ENCODE peak calls at places on chromosomes 16 and 17, in ten cellular contexts. I, S, N, T, O, B, K, D, R and V are unnamed samples.

GRCh38 chr17:50452627-50453300 is 15.9 kb downstream of the CHAD start:
- DNase-seq in I (no peak), S (peak), N (peak), T (no peak), O (peak), B (no peak), K (no peak), D (no peak), R (peak), V (no peak)

GRCh38 chr17:79951361-79952264 is 84.1 kb downstream of the TBC1D16 start:
- DNase-seq in I (peak), S (no peak), N (peak), T (no peak), O (peak), B (no peak), K (peak), D (no peak), R (no peak), V (peak)

GRCh38 chr17:41507315-41507880 is 2.0 kb upstream of the KRT13 start:
- DNase-seq in I (no peak), S (no peak), N (no peak), T (no peak), O (no peak), B (no peak), K (no peak), D (no peak), R (peak), V (no peak)

GRCh38 chr17:74773871-74774286 is 2.3 kb downstream of the NAT9 start:
- DNase-seq in I (no peak), S (no peak), N (peak), T (no peak), O (peak), B (no peak), K (no peak), D (no peak), R (no peak), V (no peak)

GRCh38 chr16:56606688-56607618 is 1.4 kb upstream of the MT2A start:
- DNase-seq in I (peak), S (no peak), N (peak), T (peak), O (peak), B (peak), K (peak), D (no peak), R (peak), V (peak)

GRCh38 chr17:20063665-20064648 is 54.8 kb downstream of the SPECC1 start:
- DNase-seq in I (peak), S (peak), N (peak), T (peak), O (peak), B (peak), K (peak), D (no peak), R (peak), V (peak)

GRCh38 chr17:8994319-8994718 is 27.0 kb upstream of the NTN1 start:
- DNase-seq in I (no peak), S (peak), N (peak), T (peak), O (peak), B (peak), K (peak), D (peak), R (no peak), V (peak)

GRCh38 chr17:60590075-60590474 is 9.9 kb upstream of the PPM1D start:
- DNase-seq in I (no peak), S (no peak), N (no peak), T (no peak), O (no peak), B (no peak), K (no peak), D (no peak), R (no peak), V (no peak)

GRCh38 chr16:8798174-8798527 is 512 bp downstream of the PMM2 start:
- DNase-seq in I (no peak), S (no peak), N (peak), T (no peak), O (no peak), B (no peak), K (no peak), D (no peak), R (peak), V (no peak)

GRCh38 chr16:3865241-3865640 is 15.3 kb downstream of the CREBBP start:
- DNase-seq in I (no peak), S (no peak), N (no peak), T (no peak), O (no peak), B (no peak), K (no peak), D (no peak), R (no peak), V (no peak)

GRCh38 chr17:80901319-80901718 is 90.3 kb upstream of the CHMP6 start:
- DNase-seq in I (no peak), S (peak), N (peak), T (no peak), O (no peak), B (no peak), K (no peak), D (peak), R (peak), V (no peak)

GRCh38 chr17:82930043-82930923 is 90.5 kb upstream of the ZNF750 start:
- DNase-seq in I (no peak), S (no peak), N (no peak), T (peak), O (no peak), B (no peak), K (peak), D (no peak), R (no peak), V (no peak)

GRCh38 chr16:28149016-28149888 is 62.5 kb downstream of the XPO6 start:
- DNase-seq in I (no peak), S (no peak), N (no peak), T (no peak), O (peak), B (no peak), K (no peak), D (peak), R (no peak), V (no peak)

GRCh38 chr16:82368041-82368440 is 198.0 kb upstream of the MPHOSPH6 start:
- DNase-seq in I (no peak), S (no peak), N (peak), T (no peak), O (peak), B (peak), K (no peak), D (no peak), R (peak), V (no peak)

GRCh38 chr16:13873835-13874438 is 46.0 kb upstream of the ERCC4 start:
- DNase-seq in I (no peak), S (no peak), N (peak), T (no peak), O (peak), B (peak), K (no peak), D (no peak), R (peak), V (no peak)

GRCh38 chr16:73015612-73016487 is 32.1 kb downstream of the ZFHX3 start:
- DNase-seq in I (no peak), S (peak), N (no peak), T (no peak), O (peak), B (no peak), K (peak), D (no peak), R (peak), V (no peak)

GRCh38 chr17:67779098-67779672 is 46.1 kb upstream of the BPTF start:
- DNase-seq in I (peak), S (peak), N (peak), T (no peak), O (peak), B (peak), K (no peak), D (peak), R (peak), V (no peak)

GRCh38 chr17:45646288-45646988 is 137.7 kb upstream of the CRHR1 start:
- DNase-seq in I (no peak), S (no peak), N (no peak), T (no peak), O (peak), B (no peak), K (no peak), D (no peak), R (no peak), V (no peak)

GRCh38 chr17:44363613-44364159 is at the start of gene FAM171A2:
- DNase-seq in I (no peak), S (peak), N (peak), T (no peak), O (peak), B (peak), K (peak), D (peak), R (peak), V (no peak)

GRCh38 chr17:83119987-83120864 is 40.8 kb downstream of the METRNL start:
- DNase-seq in I (no peak), S (peak), N (no peak), T (no peak), O (peak), B (peak), K (peak), D (peak), R (no peak), V (no peak)

GRCh38 chr17:43401293-43401692 is 2.5 kb downstream of the ARL4D start:
- DNase-seq in I (peak), S (no peak), N (peak), T (no peak), O (no peak), B (no peak), K (no peak), D (no peak), R (peak), V (peak)

GRCh38 chr16:66617010-66617434 is 12.5 kb downstream of the CMTM3 start:
- DNase-seq in I (no peak), S (no peak), N (no peak), T (no peak), O (no peak), B (peak), K (no peak), D (no peak), R (no peak), V (no peak)

GRCh38 chr17:2239882-2240430 is 63.6 kb downstream of the SMG6 start:
- DNase-seq in I (peak), S (peak), N (peak), T (no peak), O (no peak), B (no peak), K (no peak), D (peak), R (peak), V (no peak)

GRCh38 chr17:69853533-69854262 is 221.3 kb upstream of the KCNJ16 start:
- DNase-seq in I (no peak), S (no peak), N (peak), T (no peak), O (no peak), B (no peak), K (no peak), D (no peak), R (no peak), V (no peak)

GRCh38 chr17:47066841-47067682 is 88.0 kb upstream of the RPRML start:
- DNase-seq in I (peak), S (peak), N (peak), T (peak), O (peak), B (peak), K (peak), D (peak), R (peak), V (peak)

GRCh38 chr16:3282103-3282746 is 1.1 kb upstream of the ZNF263 start:
- DNase-seq in I (no peak), S (no peak), N (no peak), T (no peak), O (peak), B (peak), K (no peak), D (no peak), R (no peak), V (no peak)

GRCh38 chr16:58027341-58028167 is 2.0 kb downstream of the MMP15 start:
- DNase-seq in I (no peak), S (no peak), N (no peak), T (no peak), O (no peak), B (peak), K (peak), D (no peak), R (peak), V (no peak)
- TF ChIP-seq CTCF in I (no peak), S (no peak), N (no peak), T (no peak), O (no peak), B (no peak), K (no peak), D (no peak), R (no peak), V (no peak)

DNA sequence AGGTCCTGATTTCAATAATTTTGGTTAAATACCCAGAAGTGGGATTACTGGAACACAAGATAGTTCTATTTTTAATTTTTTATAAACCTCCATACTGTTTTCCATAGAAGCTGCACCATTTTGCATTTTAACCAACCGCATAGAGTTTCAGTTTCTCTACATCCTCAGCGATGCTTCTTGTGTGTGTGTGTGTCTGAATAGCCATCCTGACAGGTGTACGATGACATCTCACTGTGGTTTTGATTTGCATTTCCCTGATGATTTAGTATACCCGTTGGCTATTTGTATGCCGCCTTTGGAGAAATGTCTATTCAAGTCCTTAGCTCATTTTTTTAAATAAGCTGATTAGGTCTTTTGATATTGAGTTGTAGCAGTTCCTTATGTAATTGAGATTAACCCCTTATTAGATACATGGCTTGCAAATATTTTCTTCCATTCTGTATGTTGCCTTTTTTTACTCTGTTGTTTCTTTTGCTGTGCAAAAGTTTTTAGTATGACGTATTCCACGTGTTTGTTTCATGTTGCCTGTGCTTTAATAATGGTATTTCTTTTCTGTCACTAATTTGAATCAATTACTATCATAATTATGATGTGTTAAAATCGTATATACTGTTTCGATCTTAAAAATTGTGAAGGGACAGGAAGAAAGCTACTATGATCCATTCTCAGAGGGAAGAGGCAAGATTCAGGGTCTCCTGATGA is 227.2 kb upstream of the MON1B start:
- DNase-seq in I (no peak), S (no peak), N (no peak), T (no peak), O (no peak), B (no peak), K (no peak), D (peak), R (no peak), V (no peak)
- TF ChIP-seq CTCF in I (no peak), S (no peak), N (no peak), T (no peak), O (no peak), B (no peak), K (no peak), D (no peak), R (no peak), V (no peak)

DNA sequence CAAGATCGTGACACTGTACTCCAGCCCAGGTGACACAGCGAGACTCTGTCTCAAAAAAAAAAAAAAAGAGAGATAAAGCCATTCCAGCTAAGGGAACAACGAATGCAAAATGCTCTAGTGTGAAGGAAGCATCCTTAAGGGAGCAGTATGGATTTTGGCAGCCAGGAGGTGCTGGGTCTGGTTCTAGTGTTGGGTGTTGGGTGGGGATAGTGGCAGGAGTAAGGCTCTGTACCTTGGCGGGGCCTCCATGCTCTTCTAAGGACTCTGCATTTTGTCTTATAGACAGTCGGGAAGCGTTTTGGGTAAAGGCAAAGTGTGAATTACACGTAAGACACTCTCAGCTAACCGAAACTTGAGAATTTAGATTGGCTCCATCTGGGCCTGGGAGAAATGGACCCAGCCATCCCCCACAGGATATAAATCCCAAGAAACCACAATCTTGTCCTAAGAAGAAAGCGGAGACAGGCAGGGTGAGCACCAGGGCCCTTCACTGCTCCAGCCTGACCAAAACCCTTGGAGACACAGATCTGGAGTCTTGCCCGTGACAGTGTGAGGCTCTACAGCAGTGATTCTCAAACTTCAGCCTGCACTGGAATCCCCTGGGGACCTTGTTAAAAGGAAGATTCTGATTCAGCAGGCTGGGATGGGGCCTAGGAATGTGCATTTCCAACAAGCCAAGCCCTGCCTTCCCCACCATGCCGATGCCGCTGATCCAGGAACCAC is 33.1 kb upstream of the PHB1 start:
- DNase-seq in I (no peak), S (no peak), N (no peak), T (no peak), O (no peak), B (no peak), K (no peak), D (no peak), R (no peak), V (no peak)
- TF ChIP-seq CTCF in I (peak), S (no peak), N (no peak), T (no peak), O (no peak), B (peak), K (no peak), D (no peak), R (no peak), V (no peak)

GRCh38 chr17:27382025-27382424 is 74.2 kb upstream of the KSR1 start:
- DNase-seq in I (no peak), S (no peak), N (no peak), T (no peak), O (no peak), B (no peak), K (no peak), D (no peak), R (no peak), V (no peak)

GRCh38 chr17:27384721-27385120 is 71.5 kb upstream of the KSR1 start:
- DNase-seq in I (no peak), S (no peak), N (peak), T (no peak), O (no peak), B (no peak), K (no peak), D (no peak), R (no peak), V (no peak)

GRCh38 chr17:27386206-27387075 is 69.8 kb upstream of the KSR1 start:
- DNase-seq in I (no peak), S (no peak), N (no peak), T (no peak), O (no peak), B (no peak), K (no peak), D (no peak), R (no peak), V (no peak)

GRCh38 chr17:27385626-27386025 is 70.6 kb upstream of the KSR1 start:
- DNase-seq in I (no peak), S (no peak), N (no peak), T (no peak), O (no peak), B (no peak), K (no peak), D (no peak), R (no peak), V (no peak)

DNA sequence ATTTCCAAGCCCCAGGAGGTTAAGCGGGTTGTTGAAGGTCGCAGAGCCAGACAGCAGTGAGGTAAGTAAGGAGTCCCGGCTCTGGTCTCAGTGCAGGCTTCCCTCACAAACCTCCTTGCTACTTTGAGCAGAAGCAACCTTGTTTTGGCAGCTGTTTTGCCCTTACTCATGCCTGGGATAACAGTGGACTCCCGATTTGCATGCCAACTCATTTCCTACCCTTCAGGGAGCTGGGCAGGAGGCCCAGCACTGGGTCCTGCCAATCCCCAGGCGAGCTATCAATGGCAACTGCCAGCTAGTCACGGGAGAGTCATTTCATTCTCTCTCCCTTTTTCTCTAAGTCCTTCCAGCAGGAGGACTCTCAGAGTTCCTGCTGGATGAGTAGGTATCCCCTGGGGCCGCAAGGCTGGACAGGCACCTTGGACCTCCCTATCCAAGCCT is 72.0 kb upstream of the KSR1 start:
- DNase-seq in I (peak), S (no peak), N (peak), T (no peak), O (no peak), B (no peak), K (no peak), D (no peak), R (peak), V (peak)
- TF ChIP-seq CTCF in I (no peak), S (no peak), N (peak), T (no peak), O (no peak), B (no peak), K (no peak), D (no peak), R (no peak), V (no peak)

GRCh38 chr17:34321981-34322380 is 2.7 kb downstream of the CCL8 start:
- DNase-seq in I (no peak), S (no peak), N (no peak), T (no peak), O (no peak), B (no peak), K (no peak), D (no peak), R (no peak), V (no peak)

GRCh38 chr17:34314279-34314678 is 5.0 kb upstream of the CCL8 start:
- DNase-seq in I (no peak), S (no peak), N (peak), T (no peak), O (peak), B (no peak), K (no peak), D (no peak), R (no peak), V (peak)

GRCh38 chr17:34313164-34313563 is 6.1 kb upstream of the CCL8 start:
- DNase-seq in I (no peak), S (no peak), N (peak), T (no peak), O (no peak), B (no peak), K (no peak), D (no peak), R (no peak), V (no peak)

GRCh38 chr17:34319087-34319486 is at the start of gene CCL8:
- DNase-seq in I (no peak), S (no peak), N (peak), T (no peak), O (no peak), B (no peak), K (no peak), D (no peak), R (no peak), V (no peak)

GRCh38 chr17:34318474-34318873 is 761 bp upstream of the CCL8 start:
- DNase-seq in I (no peak), S (no peak), N (no peak), T (no peak), O (peak), B (peak), K (peak), D (peak), R (no peak), V (no peak)
- TF ChIP-seq CTCF in I (peak), S (no peak), N (no peak), T (no peak), O (peak), B (peak), K (no peak), D (no peak), R (no peak), V (no peak)

DNA sequence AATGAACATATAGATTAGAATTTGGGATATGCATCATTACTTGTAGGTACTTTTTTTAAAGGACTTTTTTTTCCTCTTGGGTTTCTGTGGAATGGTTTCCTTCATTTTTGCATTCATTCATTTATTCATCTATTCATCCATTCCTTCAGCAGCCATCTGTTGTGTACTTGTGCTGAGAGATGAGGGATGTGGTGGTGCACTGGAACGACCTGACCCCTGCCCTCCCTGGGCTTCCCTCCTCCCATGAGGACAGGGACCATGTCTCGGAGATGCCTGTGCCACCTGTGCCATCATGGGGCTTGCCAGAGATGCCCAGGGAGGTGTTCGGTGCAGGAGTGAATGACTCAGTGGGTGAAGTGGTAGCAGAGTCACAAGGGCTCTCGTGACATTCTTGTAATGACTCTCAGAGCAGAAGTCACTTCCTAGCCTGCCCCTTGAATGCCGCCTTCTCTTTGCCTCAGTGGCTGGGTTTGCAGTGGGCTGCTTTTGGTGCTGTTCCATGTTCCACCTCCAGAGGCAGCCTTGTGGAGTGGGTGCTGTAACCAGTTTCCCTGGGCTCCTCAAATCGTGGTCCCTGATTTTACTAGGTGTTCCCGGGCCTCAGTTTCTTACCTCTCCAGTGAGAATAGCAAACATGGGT is 43.9 kb downstream of the CLEC16A start:
- DNase-seq in I (no peak), S (peak), N (no peak), T (no peak), O (peak), B (peak), K (peak), D (peak), R (no peak), V (no peak)
- TF ChIP-seq CTCF in I (peak), S (peak), N (peak), T (no peak), O (peak), B (peak), K (peak), D (peak), R (no peak), V (peak)